ENCODE peak calls at places on chromosomes 12 and 14, in five cellular contexts. I, Z, D, R and U are unnamed samples. For H3K4me1, the result is how much of the 10 kb centered on the place peaks cover.

GRCh38 chr14:87908591-87908990 is 84.4 kb downstream of the GALC start:
- DNase-seq in R (no peak), D (no peak), I (no peak), Z (no peak), U (no peak)

GRCh38 chr12:47775100-47775911 is 2.3 kb downstream of the SLC48A1 start:
- DNase-seq in Z (no peak), I (no peak), D (no peak), R (no peak), U (no peak)

GRCh38 chr12:111311011-111311410 is 57.9 kb downstream of the PHETA1 start:
- DNase-seq in I (no peak), Z (no peak), D (no peak), R (no peak), U (no peak)

GRCh38 chr14:25032092-25032784 is 17.7 kb downstream of the STXBP6 start:
- DNase-seq in R (no peak), D (no peak), I (no peak), Z (no peak), U (no peak)

GRCh38 chr12:121653999-121654398 is 15.5 kb downstream of the MORN3 start:
- DNase-seq in R (no peak), Z (no peak), D (no peak), I (no peak), U (no peak)

GRCh38 chr14:20455355-20456300 is 602 bp downstream of the APEX1 start:
- DNase-seq in Z (no peak), I (peak), D (peak), R (no peak), U (peak)

GRCh38 chr12:77124767-77125166 is 59.4 kb upstream of the E2F7 start:
- DNase-seq in Z (no peak), I (no peak), R (no peak), D (no peak), U (no peak)

GRCh38 chr12:47032644-47033043 is 46.8 kb upstream of the PCED1B start:
- DNase-seq in Z (no peak), I (no peak), R (no peak), D (no peak), U (peak)

GRCh38 chr14:102464846-102465341 is 44.7 kb downstream of the ANKRD9 start:
- DNase-seq in Z (no peak), R (peak), D (no peak), I (no peak), U (no peak)

GRCh38 chr12:50351120-50352043 is 45.0 kb downstream of the FAM186A start:
- DNase-seq in I (no peak), D (no peak), Z (no peak), R (peak), U (no peak)

GRCh38 chr14:78997811-78998210 is 827.6 kb downstream of the NRXN3 start:
- DNase-seq in D (no peak), R (no peak), Z (no peak), I (no peak), U (no peak)

GRCh38 chr14:32667791-32668190 is 270.9 kb upstream of the NPAS3 start:
- DNase-seq in D (no peak), Z (no peak), I (no peak), R (no peak), U (no peak)

GRCh38 chr14:81350344-81351096 is 49.6 kb downstream of the STON2 start:
- DNase-seq in D (no peak), I (no peak), Z (no peak), R (no peak), U (no peak)

GRCh38 chr14:71380271-71380670 is 473.0 kb downstream of the PCNX1 start:
- DNase-seq in D (no peak), I (no peak), R (no peak), Z (no peak), U (no peak)

GRCh38 chr12:77696183-77696582 is 134.5 kb upstream of the NAV3 start:
- DNase-seq in Z (no peak), R (no peak), I (no peak), D (no peak), U (no peak)

GRCh38 chr12:4444031-4444430 is 1.6 kb downstream of the FGF6 start:
- DNase-seq in Z (no peak), D (no peak), I (no peak), R (peak), U (no peak)

GRCh38 chr12:4441355-4442330 is 4.0 kb downstream of the FGF6 start:
- DNase-seq in I (no peak), Z (no peak), D (no peak), R (no peak), U (peak)

GRCh38 chr12:4446335-4446734 is 720 bp upstream of the FGF6 start:
- DNase-seq in I (no peak), R (no peak), D (no peak), Z (no peak), U (no peak)

GRCh38 chr12:4445156-4446020 is at the start of gene FGF6:
- DNase-seq in D (no peak), R (no peak), I (no peak), Z (no peak), U (no peak)

DNA sequence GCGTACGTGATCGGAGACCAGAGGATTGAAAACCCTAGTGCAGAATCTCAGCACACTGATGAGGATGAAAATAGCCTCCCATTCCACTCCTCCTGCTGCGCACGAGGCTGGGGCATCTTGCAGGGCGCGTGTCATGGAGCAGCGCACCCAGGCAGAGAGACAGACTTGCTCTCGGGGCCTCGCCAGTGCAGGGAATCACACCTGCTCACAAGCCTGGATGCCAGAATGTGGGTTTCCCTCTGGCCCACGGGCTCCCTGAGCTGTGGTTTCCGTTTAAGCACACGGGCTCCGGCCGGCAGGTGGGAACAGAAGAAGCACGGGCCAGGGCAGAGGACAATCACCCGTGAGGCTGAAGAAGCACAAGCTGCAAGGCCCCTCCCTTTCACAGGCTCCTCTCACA is 2.0 kb downstream of the FGF6 start:
- DNase-seq in R (no peak), D (no peak), I (no peak), Z (no peak), U (no peak)
- H3K4me1 ChIP-seq in R (under half), D (under half), I (under half), Z (under half), U (under half)

GRCh38 chr12:112980491-112981158 is 2.3 kb downstream of the OAS2 start:
- DNase-seq in Z (no peak), I (no peak), R (no peak), D (no peak), U (no peak)
- H3K4me1 ChIP-seq in Z (under half), I (under half), R (under half), D (under half), U (under half)

GRCh38 chr14:105251920-105252319 is 3.6 kb downstream of the BTBD6 start:
- DNase-seq in I (no peak), R (no peak), Z (no peak), D (no peak), U (no peak)

GRCh38 chr14:105249175-105250007 is 1.1 kb downstream of the BTBD6 start:
- DNase-seq in I (no peak), D (no peak), R (peak), Z (no peak), U (no peak)

GRCh38 chr14:105252552-105253328 is 4.4 kb downstream of the BTBD6 start:
- DNase-seq in Z (no peak), I (no peak), D (no peak), R (no peak), U (no peak)

GRCh38 chr14:105250008-105250366 is 1.7 kb downstream of the BTBD6 start:
- DNase-seq in R (no peak), Z (no peak), D (no peak), I (no peak), U (no peak)

DNA sequence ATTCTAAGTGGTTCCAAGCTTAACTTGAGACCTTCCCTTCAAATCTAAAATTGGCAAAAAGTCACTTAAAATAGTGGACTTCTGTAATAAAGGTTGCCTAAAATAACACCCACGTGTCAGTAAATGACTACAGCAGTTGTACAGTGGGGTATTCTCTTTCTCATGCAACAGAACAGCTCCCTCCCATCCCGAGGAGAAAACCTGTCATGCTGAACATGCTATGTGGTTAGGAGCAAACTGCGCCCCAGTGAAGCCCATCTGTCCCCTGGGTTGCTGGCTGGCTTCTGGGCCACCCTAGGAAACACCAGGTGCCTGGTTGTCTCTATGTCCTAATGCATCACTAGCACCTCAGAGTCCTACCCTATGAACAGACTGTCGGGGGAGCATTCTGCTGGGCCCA is 2.7 kb downstream of the BTBD6 start:
- DNase-seq in R (no peak), Z (no peak), I (no peak), D (no peak), U (no peak)
- H3K4me1 ChIP-seq in R (under half), Z (under half), I (under half), D (under half), U (under half)

DNA sequence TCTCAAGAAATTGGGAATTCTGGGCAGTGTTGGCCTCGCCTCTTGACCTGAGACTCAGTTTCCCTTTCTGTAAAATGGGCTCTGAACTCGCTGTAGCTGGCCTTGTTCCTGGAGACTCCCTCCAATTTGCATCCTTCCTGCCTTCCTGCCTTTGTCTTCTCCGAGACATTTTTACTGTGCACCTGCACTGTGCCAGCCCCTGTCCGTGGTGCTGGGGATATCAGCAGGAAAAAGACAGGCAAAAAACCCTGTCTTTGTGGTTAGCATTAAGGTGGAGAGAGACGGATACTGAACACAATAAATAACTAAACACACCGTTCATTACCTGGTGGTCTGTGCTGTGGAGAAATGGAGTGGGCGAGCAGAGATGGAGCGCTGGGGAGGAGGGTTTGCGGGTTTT is 129.8 kb downstream of the AACS start:
- DNase-seq in R (no peak), Z (no peak), I (no peak), D (no peak), U (no peak)
- H3K4me1 ChIP-seq in R (under half), Z (under half), I (under half), D (under half), U (under half)

GRCh38 chr14:99742074-99742473 is 51.1 kb upstream of the EML1 start:
- DNase-seq in D (no peak), Z (no peak), I (no peak), R (no peak), U (no peak)
- H3K4me1 ChIP-seq in D (under half), Z (under half), I (under half), R (under half), U (under half)

GRCh38 chr12:132178314-132178713 is 34.1 kb downstream of the NOC4L start:
- DNase-seq in R (no peak), Z (no peak), D (no peak), I (no peak), U (no peak)
- H3K4me1 ChIP-seq in R (under half), Z (under half), D (under half), I (under half), U (under half)

GRCh38 chr12:54162741-54163140 is 26.0 kb downstream of the SMUG1 start:
- DNase-seq in R (no peak), Z (no peak), D (no peak), I (no peak), U (no peak)
- H3K4me1 ChIP-seq in R (under half), Z (under half), D (under half), I (under half), U (under half)

GRCh38 chr14:48914921-48915320 is 671.3 kb downstream of the RPS29 start:
- DNase-seq in R (no peak), Z (no peak), I (no peak), D (no peak), U (no peak)

DNA sequence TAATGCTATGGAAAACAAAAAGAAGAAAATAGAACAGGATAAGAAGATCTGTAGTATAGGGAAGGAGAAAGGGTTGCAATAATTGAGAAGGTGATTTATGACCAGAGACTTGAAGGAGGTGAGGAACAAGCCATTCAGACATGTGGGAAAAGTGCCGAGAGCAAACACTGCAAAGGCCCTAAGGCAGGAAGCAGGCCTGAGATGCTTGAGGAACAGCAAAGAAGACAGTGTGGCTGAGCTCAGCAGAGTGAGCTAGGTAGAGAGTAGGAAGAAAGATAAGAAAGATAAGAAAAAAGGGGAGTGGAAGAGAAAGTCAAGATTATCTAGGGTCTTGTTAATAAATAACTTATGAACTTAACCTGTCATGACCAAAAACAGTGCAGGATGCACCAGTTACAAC is 671.8 kb downstream of the RPS29 start:
- DNase-seq in R (no peak), Z (no peak), D (no peak), I (no peak), U (no peak)
- H3K4me1 ChIP-seq in R (under half), Z (under half), D (under half), I (under half), U (under half)

GRCh38 chr14:66979083-66979974 is 209.9 kb upstream of the GARIN2 start:
- DNase-seq in R (no peak), D (no peak), I (no peak), Z (no peak), U (no peak)

GRCh38 chr14:66982247-66982646 is 207.0 kb upstream of the GARIN2 start:
- DNase-seq in I (no peak), R (no peak), Z (no peak), D (no peak), U (no peak)
- H3K4me1 ChIP-seq in I (under half), R (under half), Z (under half), D (under half), U (under half)

DNA sequence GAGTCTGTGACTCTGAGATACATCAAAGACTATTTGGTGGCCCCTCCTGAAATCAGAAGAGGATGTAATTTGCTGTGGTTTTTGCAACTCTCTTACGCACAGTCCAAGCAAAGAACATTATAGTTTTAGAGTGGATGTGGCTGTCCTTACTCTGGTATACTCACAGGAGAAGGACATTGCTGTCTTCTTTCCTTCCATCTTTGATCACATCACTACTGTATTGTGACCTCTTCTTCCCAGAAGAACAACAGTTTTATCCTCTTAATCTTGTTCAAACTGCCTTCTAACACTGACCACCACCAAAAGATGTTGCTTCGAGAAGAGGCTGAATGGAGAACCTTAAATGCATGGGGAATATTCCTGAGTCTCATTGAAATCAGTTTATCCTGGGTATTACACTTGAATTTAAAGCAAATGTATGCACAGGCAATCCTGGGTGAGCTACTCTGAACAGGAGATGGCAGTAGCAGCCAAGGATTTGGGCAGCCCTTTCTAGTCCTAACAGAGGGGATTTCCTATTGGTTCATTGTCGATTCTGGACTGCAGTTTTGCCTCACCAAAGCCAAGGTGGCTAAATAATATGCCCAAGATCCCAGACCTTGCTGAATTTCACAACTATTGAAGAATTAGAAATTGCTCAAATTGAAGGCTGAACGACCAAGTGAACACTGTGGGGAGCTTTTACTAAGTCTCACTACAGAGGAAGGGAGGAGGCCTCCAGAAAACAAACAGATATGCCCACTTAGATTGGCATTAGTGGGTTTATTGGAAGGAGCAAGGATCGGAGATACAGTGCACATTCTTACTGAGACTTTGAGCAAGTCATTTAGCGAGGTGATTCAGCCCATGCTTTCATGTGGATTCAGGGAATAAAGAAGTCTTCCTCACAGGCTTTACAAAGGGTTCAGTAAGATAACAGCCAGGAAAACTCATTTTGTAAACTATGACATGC is 282.8 kb downstream of the PAWR start:
- DNase-seq in R (peak), I (no peak), D (peak), Z (no peak), U (peak)
- H3K4me1 ChIP-seq in R (under half), I (under half), D (under half), Z (under half), U (under half)